ENCODE peak calls at places on chromosomes 4 and X, in eight cellular contexts. One of them, this sample, is unnamed.

GRCh38 chr4:150515135-150515534 is 66.8 kb upstream of the MAB21L2 start:
- DNase-seq in activated gamma-delta T cell treated with anti-CD3 and anti-CD28 coated beads, Interleukin-2, amount 50 U/mL, for 16 hours: no peak
- DNase-seq in mucosa of gallbladder: no peak
- DNase-seq in NCI-H2081: no peak
- DNase-seq in occipital lobe: no peak
- DNase-seq in CD8-positive, alpha-beta T cell: no peak
- DNase-seq in AG08395: no peak
- DNase-seq in NCI-H1930: no peak
- DNase-seq in this sample: no peak

GRCh38 chr4:89275587-89275986 is 32.0 kb downstream of the GPRIN3 start:
- DNase-seq in occipital lobe: no peak
- DNase-seq in mucosa of gallbladder: peak
- DNase-seq in NCI-H1930: no peak
- DNase-seq in CD8-positive, alpha-beta T cell: no peak
- DNase-seq in NCI-H2081: no peak
- DNase-seq in AG08395: no peak
- DNase-seq in activated gamma-delta T cell treated with anti-CD3 and anti-CD28 coated beads, Interleukin-2, amount 50 U/mL, for 16 hours: no peak
- DNase-seq in this sample: peak

GRCh38 chr4:167622481-167623240 is 388.4 kb upstream of the SPOCK3 start:
- DNase-seq in occipital lobe: peak
- DNase-seq in NCI-H2081: peak
- DNase-seq in activated gamma-delta T cell treated with anti-CD3 and anti-CD28 coated beads, Interleukin-2, amount 50 U/mL, for 16 hours: no peak
- DNase-seq in NCI-H1930: no peak
- DNase-seq in CD8-positive, alpha-beta T cell: no peak
- DNase-seq in AG08395: peak
- DNase-seq in mucosa of gallbladder: peak
- DNase-seq in this sample: peak

GRCh38 chr4:1499465-1499864 is 93.2 kb upstream of the NKX1-1 start:
- DNase-seq in activated gamma-delta T cell treated with anti-CD3 and anti-CD28 coated beads, Interleukin-2, amount 50 U/mL, for 16 hours: no peak
- DNase-seq in NCI-H2081: no peak
- DNase-seq in NCI-H1930: no peak
- DNase-seq in mucosa of gallbladder: no peak
- DNase-seq in CD8-positive, alpha-beta T cell: no peak
- DNase-seq in occipital lobe: no peak
- DNase-seq in AG08395: no peak
- DNase-seq in this sample: no peak

GRCh38 chrX:153411255-153411987 is at the start of gene ZFP92:
- DNase-seq in NCI-H2081: no peak
- DNase-seq in NCI-H1930: no peak
- DNase-seq in mucosa of gallbladder: no peak
- DNase-seq in CD8-positive, alpha-beta T cell: peak
- DNase-seq in AG08395: peak
- DNase-seq in activated gamma-delta T cell treated with anti-CD3 and anti-CD28 coated beads, Interleukin-2, amount 50 U/mL, for 16 hours: peak
- DNase-seq in occipital lobe: no peak
- DNase-seq in this sample: no peak

GRCh38 chr4:125314676-125315570 is at the start of gene FAT4:
- DNase-seq in occipital lobe: peak
- DNase-seq in CD8-positive, alpha-beta T cell: peak
- DNase-seq in activated gamma-delta T cell treated with anti-CD3 and anti-CD28 coated beads, Interleukin-2, amount 50 U/mL, for 16 hours: no peak
- DNase-seq in AG08395: peak
- DNase-seq in NCI-H2081: peak
- DNase-seq in NCI-H1930: peak
- DNase-seq in mucosa of gallbladder: peak
- DNase-seq in this sample: peak

GRCh38 chr4:169770411-169770810 is 12.7 kb upstream of the HPF1 start:
- DNase-seq in NCI-H2081: no peak
- DNase-seq in AG08395: no peak
- DNase-seq in activated gamma-delta T cell treated with anti-CD3 and anti-CD28 coated beads, Interleukin-2, amount 50 U/mL, for 16 hours: no peak
- DNase-seq in mucosa of gallbladder: no peak
- DNase-seq in occipital lobe: no peak
- DNase-seq in NCI-H1930: no peak
- DNase-seq in CD8-positive, alpha-beta T cell: no peak
- DNase-seq in this sample: no peak

GRCh38 chrX:68146054-68146453 is 287.2 kb downstream of the OPHN1 start:
- DNase-seq in NCI-H2081: no peak
- DNase-seq in NCI-H1930: no peak
- DNase-seq in activated gamma-delta T cell treated with anti-CD3 and anti-CD28 coated beads, Interleukin-2, amount 50 U/mL, for 16 hours: no peak
- DNase-seq in mucosa of gallbladder: no peak
- DNase-seq in AG08395: peak
- DNase-seq in occipital lobe: no peak
- DNase-seq in CD8-positive, alpha-beta T cell: no peak
- DNase-seq in this sample: peak

GRCh38 chrX:13131511-13132137 is 87.2 kb upstream of the FAM9C start:
- DNase-seq in NCI-H2081: no peak
- DNase-seq in CD8-positive, alpha-beta T cell: no peak
- DNase-seq in NCI-H1930: no peak
- DNase-seq in activated gamma-delta T cell treated with anti-CD3 and anti-CD28 coated beads, Interleukin-2, amount 50 U/mL, for 16 hours: no peak
- DNase-seq in AG08395: peak
- DNase-seq in mucosa of gallbladder: no peak
- DNase-seq in occipital lobe: no peak
- DNase-seq in this sample: no peak

GRCh38 chr4:78602334-78602733 is 50.8 kb downstream of the ANXA3 start:
- DNase-seq in NCI-H1930: no peak
- DNase-seq in occipital lobe: no peak
- DNase-seq in mucosa of gallbladder: no peak
- DNase-seq in NCI-H2081: no peak
- DNase-seq in CD8-positive, alpha-beta T cell: no peak
- DNase-seq in AG08395: peak
- DNase-seq in activated gamma-delta T cell treated with anti-CD3 and anti-CD28 coated beads, Interleukin-2, amount 50 U/mL, for 16 hours: no peak
- DNase-seq in this sample: no peak

GRCh38 chr4:146051724-146052396 is 113.2 kb upstream of the ZNF827 start:
- DNase-seq in activated gamma-delta T cell treated with anti-CD3 and anti-CD28 coated beads, Interleukin-2, amount 50 U/mL, for 16 hours: no peak
- DNase-seq in AG08395: peak
- DNase-seq in NCI-H1930: no peak
- DNase-seq in occipital lobe: no peak
- DNase-seq in CD8-positive, alpha-beta T cell: no peak
- DNase-seq in mucosa of gallbladder: no peak
- DNase-seq in NCI-H2081: no peak
- DNase-seq in this sample: no peak

GRCh38 chr4:76993787-76994641 is 44.5 kb downstream of the SEPTIN11 start:
- DNase-seq in AG08395: no peak
- DNase-seq in activated gamma-delta T cell treated with anti-CD3 and anti-CD28 coated beads, Interleukin-2, amount 50 U/mL, for 16 hours: peak
- DNase-seq in CD8-positive, alpha-beta T cell: peak
- DNase-seq in NCI-H2081: no peak
- DNase-seq in occipital lobe: no peak
- DNase-seq in mucosa of gallbladder: no peak
- DNase-seq in NCI-H1930: no peak
- DNase-seq in this sample: no peak

GRCh38 chr4:143185253-143186107 is 763 bp downstream of the USP38 start:
- DNase-seq in NCI-H1930: no peak
- DNase-seq in AG08395: peak
- DNase-seq in mucosa of gallbladder: peak
- DNase-seq in activated gamma-delta T cell treated with anti-CD3 and anti-CD28 coated beads, Interleukin-2, amount 50 U/mL, for 16 hours: peak
- DNase-seq in occipital lobe: no peak
- DNase-seq in NCI-H2081: no peak
- DNase-seq in CD8-positive, alpha-beta T cell: no peak
- DNase-seq in this sample: no peak

GRCh38 chr4:170391066-170391754 is 301.5 kb upstream of the AADAT start:
- DNase-seq in NCI-H1930: no peak
- DNase-seq in CD8-positive, alpha-beta T cell: no peak
- DNase-seq in AG08395: peak
- DNase-seq in NCI-H2081: no peak
- DNase-seq in occipital lobe: no peak
- DNase-seq in mucosa of gallbladder: no peak
- DNase-seq in activated gamma-delta T cell treated with anti-CD3 and anti-CD28 coated beads, Interleukin-2, amount 50 U/mL, for 16 hours: no peak
- DNase-seq in this sample: peak

This sample was measured in epithelial cell of proximal tubule.